ENCODE peak calls at places on chromosomes 12 and 14, in four cellular contexts. J is activated CD8-positive, alpha-beta memory T cell treated with anti-CD3 and anti-CD28 coated beads, Interleukin-2, amount 10 ng/mL, durations not matched to agents 7 days and 5 days; F is SK-N-DZ; B is GM12865. R is an unnamed sample.

GRCh38 chr14:102200690-102201368 is 61.1 kb downstream of the WDR20 start:
- DNase-seq in J (no peak), F (no peak), B (peak), R (no peak)

GRCh38 chr14:51616724-51617409 is 34.8 kb upstream of the FRMD6 start:
- DNase-seq in J (no peak), F (no peak), B (no peak), R (peak)

GRCh38 chr14:59018978-59019377 is 169.5 kb upstream of the DAAM1 start:
- DNase-seq in J (no peak), F (peak), B (peak), R (no peak)

GRCh38 chr14:92481386-92481785 is 32.2 kb upstream of the RIN3 start:
- DNase-seq in J (no peak), F (no peak), B (no peak), R (no peak)

GRCh38 chr14:38544766-38545165 is 288.9 kb upstream of the CLEC14A start:
- DNase-seq in J (no peak), F (no peak), B (no peak), R (no peak)

GRCh38 chr12:49789992-49790391 is 38.2 kb downstream of the NCKAP5L start:
- DNase-seq in J (no peak), F (no peak), B (no peak), R (no peak)

GRCh38 chr12:88946377-88946997 is 366.2 kb upstream of the KITLG start:
- DNase-seq in J (no peak), F (peak), B (peak), R (peak)

GRCh38 chr14:55782166-55782565 is 202.2 kb downstream of the KTN1 start:
- DNase-seq in J (no peak), F (no peak), B (no peak), R (no peak)

GRCh38 chr14:98623806-98624430 is 648.1 kb downstream of the BCL11B start:
- DNase-seq in J (no peak), F (no peak), B (no peak), R (no peak)

GRCh38 chr12:80622271-80622670 is 85.2 kb upstream of the MYF6 start:
- DNase-seq in J (no peak), F (no peak), B (peak), R (no peak)

GRCh38 chr12:114794049-114794558 is 110.1 kb upstream of the TBX3 start:
- DNase-seq in J (no peak), F (no peak), B (no peak), R (no peak)

GRCh38 chr14:30283822-30284446 is 275.0 kb upstream of the G2E3 start:
- DNase-seq in J (no peak), F (peak), B (peak), R (no peak)

GRCh38 chr12:24378548-24379011 is 429.1 kb upstream of the SOX5 start:
- DNase-seq in J (no peak), F (no peak), B (no peak), R (no peak)

GRCh38 chr14:24062216-24062980 is 9.0 kb upstream of the CPNE6 start:
- DNase-seq in J (no peak), F (no peak), B (no peak), R (no peak)

GRCh38 chr12:103504606-103505005 is 8.8 kb upstream of the C12orf42 start:
- DNase-seq in J (no peak), F (no peak), B (no peak), R (no peak)

GRCh38 chr14:104735830-104736642 is 12.0 kb downstream of the ADSS1 start:
- DNase-seq in J (no peak), F (no peak), B (no peak), R (no peak)

GRCh38 chr14:85566603-85567002 is 36.7 kb downstream of the FLRT2 start:
- DNase-seq in J (no peak), F (no peak), B (no peak), R (no peak)

GRCh38 chr14:29681308-29681707 is 246.3 kb downstream of the PRKD1 start:
- DNase-seq in J (no peak), F (no peak), B (no peak), R (no peak)